ENCODE peak calls at places on chromosomes 16 and 17, in ten cellular contexts. J is A549; E is trophoblast cell; O is mesendoderm; T is fibroblast of lung; M is lung; P is CD4-positive, alpha-beta T cell; U is hepatocyte; K is CD8-positive, alpha-beta memory T cell; L is brain microvascular endothelial cell. Z is an unnamed sample.

GRCh38 chr16:14405611-14406537 is 224.2 kb downstream of the PARN start:
- DNase-seq in J (no peak), E (peak), O (peak), T (no peak), M (no peak), P (no peak), U (peak), K (no peak), L (no peak), Z (no peak)

GRCh38 chr16:70717065-70717464 is 31.2 kb upstream of the MTSS2 start:
- DNase-seq in J (no peak), E (no peak), O (no peak), T (no peak), M (no peak), P (no peak), U (no peak), K (no peak), L (no peak), Z (no peak)

GRCh38 chr17:15981208-15981607 is 18.3 kb downstream of the ZSWIM7 start:
- DNase-seq in J (no peak), E (no peak), O (no peak), T (no peak), M (no peak), P (no peak), U (no peak), K (no peak), L (no peak), Z (no peak)

GRCh38 chr17:75623386-75623785 is 9.8 kb upstream of the SMIM5 start:
- DNase-seq in J (no peak), E (peak), O (peak), T (no peak), M (no peak), P (no peak), U (no peak), K (no peak), L (peak), Z (no peak)

GRCh38 chr17:61132524-61133025 is 267.1 kb upstream of the TBX2 start:
- DNase-seq in J (no peak), E (no peak), O (no peak), T (no peak), M (no peak), P (no peak), U (no peak), K (no peak), L (no peak), Z (no peak)

GRCh38 chr17:7897090-7897489 is 8.5 kb downstream of the CHD3 start:
- DNase-seq in J (no peak), E (no peak), O (no peak), T (no peak), M (no peak), P (no peak), U (no peak), K (no peak), L (no peak), Z (no peak)

GRCh38 chr17:34443832-34444469 is 80.9 kb upstream of the CCL1 start:
- DNase-seq in J (peak), E (peak), O (peak), T (no peak), M (no peak), P (no peak), U (peak), K (no peak), L (no peak), Z (no peak)

GRCh38 chr17:51119415-51120356 is 982 bp downstream of the SPAG9 start:
- DNase-seq in J (peak), E (peak), O (peak), T (peak), M (peak), P (peak), U (peak), K (peak), L (peak), Z (peak)

GRCh38 chr16:88302666-88303065 is 80.1 kb upstream of the ZNF469 start:
- DNase-seq in J (no peak), E (no peak), O (no peak), T (no peak), M (no peak), P (no peak), U (no peak), K (no peak), L (no peak), Z (no peak)

GRCh38 chr17:74712756-74713155 is at the start of gene CD300LF:
- DNase-seq in J (no peak), E (peak), O (no peak), T (no peak), M (peak), P (no peak), U (no peak), K (no peak), L (no peak), Z (no peak)

GRCh38 chr16:57528499-57529323 is 7.7 kb downstream of the CCDC102A start:
- DNase-seq in J (no peak), E (peak), O (peak), T (no peak), M (no peak), P (no peak), U (peak), K (no peak), L (no peak), Z (no peak)

GRCh38 chr17:16878547-16879100 is 93.3 kb downstream of the TNFRSF13B start:
- DNase-seq in J (no peak), E (peak), O (no peak), T (no peak), M (no peak), P (no peak), U (no peak), K (no peak), L (no peak), Z (no peak)

GRCh38 chr16:24051125-24051524 is 205.0 kb upstream of the CACNG3 start:
- DNase-seq in J (no peak), E (no peak), O (peak), T (no peak), M (no peak), P (no peak), U (no peak), K (no peak), L (no peak), Z (no peak)

GRCh38 chr17:79935197-79935844 is 96.1 kb upstream of the CBX4 start:
- DNase-seq in J (no peak), E (no peak), O (no peak), T (no peak), M (no peak), P (no peak), U (no peak), K (no peak), L (no peak), Z (no peak)

GRCh38 chr17:32345953-32346600 is 3.9 kb upstream of the ZNF207 start:
- DNase-seq in J (no peak), E (no peak), O (peak), T (no peak), M (no peak), P (no peak), U (no peak), K (no peak), L (no peak), Z (no peak)

GRCh38 chr17:21134559-21134958 is 7.8 kb downstream of the DHRS7B start:
- DNase-seq in J (no peak), E (no peak), O (peak), T (no peak), M (no peak), P (no peak), U (no peak), K (no peak), L (no peak), Z (no peak)

GRCh38 chr17:38476549-38476948 is 48.3 kb downstream of the ARHGAP23 start:
- DNase-seq in J (no peak), E (peak), O (no peak), T (no peak), M (no peak), P (no peak), U (no peak), K (no peak), L (no peak), Z (no peak)

GRCh38 chr17:31486351-31487062 is 95.0 kb downstream of the RAB11FIP4 start:
- DNase-seq in J (no peak), E (no peak), O (no peak), T (no peak), M (no peak), P (no peak), U (no peak), K (no peak), L (no peak), Z (peak)

GRCh38 chr17:29905086-29905878 is 24.7 kb downstream of the SSH2 start:
- DNase-seq in J (no peak), E (no peak), O (no peak), T (no peak), M (no peak), P (no peak), U (no peak), K (no peak), L (no peak), Z (no peak)

GRCh38 chr17:44063704-44064639 is 2.5 kb downstream of the LSM12 start:
- DNase-seq in J (no peak), E (no peak), O (no peak), T (no peak), M (no peak), P (no peak), U (no peak), K (no peak), L (no peak), Z (no peak)

GRCh38 chr16:67674851-67675578 is 8.4 kb downstream of the C16orf86 start:
- DNase-seq in J (no peak), E (no peak), O (no peak), T (no peak), M (no peak), P (no peak), U (no peak), K (no peak), L (no peak), Z (no peak)

GRCh38 chr17:10018461-10018891 is 113.4 kb upstream of the RCVRN start:
- DNase-seq in J (no peak), E (peak), O (no peak), T (no peak), M (no peak), P (no peak), U (no peak), K (no peak), L (no peak), Z (no peak)

GRCh38 chr16:66924527-66925321 is 611 bp downstream of the RRAD start:
- DNase-seq in J (peak), E (peak), O (peak), T (no peak), M (no peak), P (no peak), U (peak), K (peak), L (no peak), Z (no peak)

GRCh38 chr17:27570578-27570914 is 60.4 kb upstream of the LGALS9 start:
- DNase-seq in J (no peak), E (peak), O (no peak), T (no peak), M (no peak), P (no peak), U (no peak), K (no peak), L (no peak), Z (no peak)

GRCh38 chr17:27569257-27569722 is 61.7 kb upstream of the LGALS9 start:
- DNase-seq in J (peak), E (peak), O (peak), T (no peak), M (no peak), P (no peak), U (peak), K (peak), L (no peak), Z (no peak)

GRCh38 chr17:27571563-27572129 is 59.3 kb upstream of the LGALS9 start:
- DNase-seq in J (no peak), E (no peak), O (no peak), T (no peak), M (no peak), P (no peak), U (no peak), K (no peak), L (no peak), Z (no peak)

GRCh38 chr17:27568811-27569210 is 62.2 kb upstream of the LGALS9 start:
- DNase-seq in J (no peak), E (no peak), O (no peak), T (no peak), M (no peak), P (no peak), U (no peak), K (no peak), L (no peak), Z (no peak)

GRCh38 chr17:27569884-27570577 is 61.0 kb upstream of the LGALS9 start:
- DNase-seq in J (no peak), E (peak), O (no peak), T (no peak), M (no peak), P (no peak), U (no peak), K (no peak), L (no peak), Z (no peak)
- H3K27ac ChIP-seq in J (peak), E (peak), O (no peak), T (no peak), M (no peak), P (no peak), U (peak), K (peak), L (no peak), Z (no peak)

GRCh38 chr17:73228748-73229236 is 32.9 kb downstream of the CPSF4L start:
- DNase-seq in J (peak), E (peak), O (peak), T (peak), M (peak), P (no peak), U (peak), K (no peak), L (peak), Z (peak)

GRCh38 chr17:73230088-73230487 is 31.6 kb downstream of the CPSF4L start:
- DNase-seq in J (no peak), E (no peak), O (no peak), T (no peak), M (no peak), P (no peak), U (no peak), K (no peak), L (no peak), Z (no peak)

GRCh38 chr17:73227379-73227778 is 34.3 kb downstream of the CPSF4L start:
- DNase-seq in J (no peak), E (no peak), O (no peak), T (no peak), M (no peak), P (no peak), U (no peak), K (no peak), L (no peak), Z (no peak)

GRCh38 chr17:73226556-73227172 is 33.8 kb downstream of the COG1 start:
- DNase-seq in J (no peak), E (peak), O (peak), T (peak), M (no peak), P (no peak), U (no peak), K (no peak), L (no peak), Z (no peak)

GRCh38 chr17:73227944-73228343 is 33.7 kb downstream of the CPSF4L start:
- DNase-seq in J (no peak), E (no peak), O (no peak), T (no peak), M (no peak), P (no peak), U (no peak), K (no peak), L (no peak), Z (no peak)
- H3K27ac ChIP-seq in J (no peak), E (peak), O (no peak), T (no peak), M (no peak), P (no peak), U (no peak), K (peak), L (no peak), Z (no peak)

GRCh38 chr16:2008009-2008526 is 1.6 kb downstream of the ZNF598 start:
- DNase-seq in J (no peak), E (peak), O (no peak), T (peak), M (no peak), P (no peak), U (no peak), K (no peak), L (no peak), Z (no peak)
- H3K27ac ChIP-seq in J (peak), E (no peak), O (no peak), T (peak), M (no peak), P (no peak), U (peak), K (peak), L (no peak), Z (no peak)

GRCh38 chr17:12983986-12984932 is 33.6 kb downstream of the ELAC2 start:
- DNase-seq in J (no peak), E (no peak), O (no peak), T (peak), M (peak), P (no peak), U (no peak), K (no peak), L (peak), Z (peak)
- H3K27ac ChIP-seq in J (no peak), E (no peak), O (no peak), T (peak), M (peak), P (no peak), U (no peak), K (no peak), L (no peak), Z (no peak)